ENCODE peak calls at places on chromosome 4, in five cellular contexts. R, N, Z, T and S are unnamed samples.
A peak's percentile ranks its signal among the peaks of the same experiment; 100 is the strongest.

GRCh38 chr4:17545374-17546140 is 30.6 kb downstream of the CLRN2 start:
- DNase-seq in N (no peak), R (no peak), T (no peak), Z (no peak), S (no peak)

GRCh38 chr4:55312491-55313101 is 33.4 kb upstream of the SRD5A3 start:
- DNase-seq in T (peak; percentile 46), Z (peak; percentile 50), N (peak; percentile 16), R (peak; percentile 33), S (peak; percentile 58)

GRCh38 chr4:1462768-1463075 is 56.5 kb upstream of the NKX1-1 start:
- DNase-seq in N (no peak), R (no peak), Z (no peak), T (no peak), S (no peak)

GRCh38 chr4:122765702-122766352 is 33.3 kb downstream of the BBS12 start:
- DNase-seq in T (no peak), N (peak; percentile 46), Z (no peak), R (no peak), S (no peak)

GRCh38 chr4:182662551-182662950 is 254.6 kb downstream of the DCTD start:
- DNase-seq in R (no peak), T (no peak), Z (no peak), N (no peak), S (no peak)

GRCh38 chr4:159823743-159824142 is 720.9 kb downstream of the RAPGEF2 start:
- DNase-seq in T (no peak), N (no peak), Z (no peak), R (no peak), S (no peak)

GRCh38 chr4:48112017-48112667 is 21.9 kb downstream of the TXK start:
- DNase-seq in T (no peak), Z (no peak), N (no peak), R (no peak), S (no peak)

GRCh38 chr4:101217353-101218031 is 129.8 kb downstream of the PPP3CA start:
- DNase-seq in R (no peak), Z (no peak), N (no peak), T (no peak), S (no peak)

GRCh38 chr4:73852771-73853170 is 325 bp upstream of the PF4V1 start:
- DNase-seq in R (no peak), T (no peak), N (no peak), Z (no peak), S (no peak)

GRCh38 chr4:14345356-14345775 is 656.9 kb upstream of the CPEB2 start:
- DNase-seq in N (no peak), Z (no peak), T (no peak), R (no peak), S (no peak)

GRCh38 chr4:123832173-123833026 is 435.8 kb downstream of the SPRY1 start:
- DNase-seq in N (no peak), R (no peak), Z (no peak), T (no peak), S (no peak)

GRCh38 chr4:39367166-39367565 is 1.0 kb upstream of the RFC1 start:
- DNase-seq in R (peak; percentile 84), Z (no peak), N (no peak), T (no peak), S (no peak)

GRCh38 chr4:123250843-123251242 is 145.8 kb upstream of the SPRY1 start:
- DNase-seq in R (no peak), T (no peak), Z (no peak), N (no peak), S (no peak)

GRCh38 chr4:123390846-123391456 is 5.6 kb upstream of the SPRY1 start:
- DNase-seq in N (no peak), Z (no peak), R (no peak), T (peak; percentile 4), S (no peak)

GRCh38 chr4:144645621-144646522 is at the start of gene HHIP:
- DNase-seq in T (no peak), Z (peak; percentile 64), R (peak; percentile 1), N (no peak), S (no peak)

GRCh38 chr4:3766791-3767561 is 791 bp downstream of the ADRA2C start:
- DNase-seq in N (no peak), T (no peak), R (no peak), Z (peak; percentile 85), S (no peak)

GRCh38 chr4:27088491-27088890 is 227.8 kb downstream of the STIM2 start:
- DNase-seq in T (no peak), R (no peak), Z (no peak), N (no peak), S (no peak)

GRCh38 chr4:130026185-130026584 is 930.2 kb downstream of the C4orf33 start:
- DNase-seq in N (no peak), T (no peak), R (no peak), Z (peak; percentile 85), S (peak; percentile 5)

GRCh38 chr4:130028552-130028951 is 932.6 kb downstream of the C4orf33 start:
- DNase-seq in Z (no peak), R (no peak), T (no peak), N (no peak), S (no peak)

GRCh38 chr4:130025701-130026100 is 929.7 kb downstream of the C4orf33 start:
- DNase-seq in T (no peak), Z (no peak), R (no peak), N (no peak), S (no peak)

DNA sequence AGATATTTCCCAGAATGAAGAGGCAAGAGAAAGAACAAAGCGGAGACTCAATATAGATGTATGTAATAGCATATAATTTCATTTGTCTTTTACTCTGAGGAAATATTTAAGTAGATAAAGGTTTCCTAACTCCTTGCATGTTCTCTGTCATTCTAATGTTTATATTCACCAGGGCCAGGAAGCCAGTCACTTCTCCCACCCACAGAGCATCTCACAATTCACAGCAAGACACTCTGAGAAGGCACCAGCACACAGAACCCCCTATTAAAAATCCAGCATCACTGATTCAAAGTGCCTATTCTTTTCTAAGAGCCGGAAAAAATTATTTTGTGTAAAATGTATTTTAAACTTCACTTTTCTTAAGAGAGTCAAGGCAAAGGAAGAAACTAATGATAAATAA is 927.1 kb downstream of the C4orf33 start:
- DNase-seq in T (no peak), R (no peak), N (no peak), Z (no peak), S (no peak)
- TF ChIP-seq JUND in T (no peak), R (no peak), N (no peak), Z (no peak), S (no peak)

GRCh38 chr4:71456841-71457240 is 118.0 kb downstream of the SLC4A4 start:
- DNase-seq in R (peak; percentile 44), T (no peak), Z (no peak), N (no peak), S (no peak)
- TF ChIP-seq JUND in R (no peak), T (no peak), Z (no peak), N (no peak), S (no peak)

GRCh38 chr4:23337292-23337691 is 552.6 kb downstream of the PPARGC1A start:
- DNase-seq in T (no peak), N (no peak), R (no peak), Z (no peak), S (peak; percentile 11)
- TF ChIP-seq JUND in T (no peak), N (no peak), R (no peak), Z (no peak), S (no peak)

DNA sequence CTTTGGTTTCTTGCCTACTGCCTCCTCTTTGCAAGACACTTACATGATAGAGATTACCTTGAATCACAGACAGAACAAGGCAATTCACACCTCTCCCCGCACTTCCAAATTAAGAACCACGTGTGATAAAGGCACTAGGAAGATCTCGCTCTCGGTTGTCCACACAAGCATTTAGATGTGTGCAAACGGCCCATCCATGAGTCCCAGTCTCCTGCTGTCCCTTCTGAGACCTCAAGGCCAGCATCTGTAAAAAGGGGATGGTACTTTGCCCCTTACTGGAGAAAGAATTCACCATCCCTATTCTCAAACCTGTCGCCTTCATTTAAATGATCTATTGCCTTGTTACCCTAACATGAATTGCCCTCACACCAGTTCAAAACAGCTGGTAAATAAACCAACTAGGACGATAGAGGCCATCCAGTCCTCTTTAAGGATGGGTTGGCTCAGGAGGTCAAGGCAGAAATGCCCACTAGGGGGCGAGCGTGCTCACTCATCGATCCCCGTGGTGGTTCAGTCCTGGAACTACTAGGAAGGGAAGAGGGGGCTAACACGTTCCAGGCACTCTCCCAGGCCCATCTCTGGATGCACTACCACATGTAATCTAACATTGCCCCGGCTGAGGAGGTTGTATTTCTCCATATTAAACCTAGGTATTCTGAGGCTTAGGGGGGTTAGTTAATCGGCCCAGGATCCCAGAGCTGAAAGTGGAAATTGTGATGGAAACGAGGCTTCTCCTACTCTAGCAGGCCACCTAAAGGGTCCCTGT is 95.8 kb downstream of the DHX15 start:
- DNase-seq in N (peak; percentile 82), Z (peak; percentile 98), T (peak; percentile 41), R (peak; percentile 44), S (peak; percentile 23)
- TF ChIP-seq JUND in N (peak; percentile 11), Z (no peak), T (no peak), R (no peak), S (no peak)